ENCODE peak calls at places on chromosomes 3 and 15, in seven cellular contexts. One of them, this sample, is unnamed.
A peak's percentile ranks its signal among the peaks of the same experiment; 100 is the strongest.

GRCh38 chr3:190673157-190673556 is 159.3 kb downstream of the IL1RAP start:
- DNase-seq in tibial artery: no peak
- DNase-seq in PC-3: no peak
- DNase-seq in CD14-positive monocyte: no peak
- DNase-seq in Peyer's patch: no peak
- DNase-seq in A549: no peak
- DNase-seq in A673: peak; percentile 22
- DNase-seq in this sample: no peak

GRCh38 chr15:75036269-75036668 is 12.9 kb downstream of the PPCDC start:
- DNase-seq in PC-3: peak; percentile 83
- DNase-seq in tibial artery: no peak
- DNase-seq in CD14-positive monocyte: no peak
- DNase-seq in A673: no peak
- DNase-seq in A549: no peak
- DNase-seq in Peyer's patch: peak; percentile 78
- DNase-seq in this sample: no peak

GRCh38 chr3:159792070-159792469 is 196.6 kb upstream of the IL12A start:
- DNase-seq in Peyer's patch: no peak
- DNase-seq in CD14-positive monocyte: no peak
- DNase-seq in PC-3: no peak
- DNase-seq in tibial artery: no peak
- DNase-seq in A673: no peak
- DNase-seq in A549: no peak
- DNase-seq in this sample: no peak

GRCh38 chr15:67004142-67004541 is 61.3 kb upstream of the SMAD3 start:
- DNase-seq in A673: no peak
- DNase-seq in CD14-positive monocyte: no peak
- DNase-seq in Peyer's patch: no peak
- DNase-seq in A549: no peak
- DNase-seq in tibial artery: no peak
- DNase-seq in PC-3: no peak
- DNase-seq in this sample: no peak

GRCh38 chr15:28996289-28996688 is 110.5 kb downstream of the APBA2 start:
- DNase-seq in PC-3: no peak
- DNase-seq in A673: no peak
- DNase-seq in Peyer's patch: no peak
- DNase-seq in CD14-positive monocyte: no peak
- DNase-seq in A549: no peak
- DNase-seq in tibial artery: no peak
- DNase-seq in this sample: no peak

GRCh38 chr3:53243165-53243564 is 12.7 kb downstream of the TKT start:
- DNase-seq in Peyer's patch: no peak
- DNase-seq in PC-3: no peak
- DNase-seq in A673: peak; percentile 39
- DNase-seq in A549: no peak
- DNase-seq in CD14-positive monocyte: no peak
- DNase-seq in tibial artery: no peak
- DNase-seq in this sample: no peak

GRCh38 chr15:92018535-92019239 is 165.2 kb downstream of the SLCO3A1 start:
- DNase-seq in tibial artery: no peak
- DNase-seq in A673: no peak
- DNase-seq in A549: no peak
- DNase-seq in Peyer's patch: no peak
- DNase-seq in PC-3: no peak
- DNase-seq in CD14-positive monocyte: no peak
- DNase-seq in this sample: no peak

GRCh38 chr15:92393287-92393993 is at the start of gene ST8SIA2:
- DNase-seq in Peyer's patch: no peak
- DNase-seq in PC-3: no peak
- DNase-seq in A673: peak; percentile 39
- DNase-seq in CD14-positive monocyte: no peak
- DNase-seq in A549: no peak
- DNase-seq in tibial artery: no peak
- DNase-seq in this sample: no peak

GRCh38 chr3:184156522-184156955 is 1.4 kb downstream of the DVL3 start:
- DNase-seq in A673: peak; percentile 64
- DNase-seq in Peyer's patch: no peak
- DNase-seq in tibial artery: no peak
- DNase-seq in PC-3: no peak
- DNase-seq in A549: no peak
- DNase-seq in CD14-positive monocyte: no peak
- DNase-seq in this sample: no peak

GRCh38 chr15:48617619-48618018 is 27.9 kb downstream of the FBN1 start:
- DNase-seq in A549: no peak
- DNase-seq in CD14-positive monocyte: peak; percentile 48
- DNase-seq in Peyer's patch: peak; percentile 54
- DNase-seq in PC-3: no peak
- DNase-seq in A673: no peak
- DNase-seq in tibial artery: peak; percentile 48
- DNase-seq in this sample: no peak

GRCh38 chr3:42376397-42376798 is 34.0 kb downstream of the LYZL4 start:
- DNase-seq in A549: no peak
- DNase-seq in CD14-positive monocyte: no peak
- DNase-seq in PC-3: peak; percentile 95
- DNase-seq in Peyer's patch: no peak
- DNase-seq in A673: peak; percentile 28
- DNase-seq in tibial artery: peak; percentile 49
- DNase-seq in this sample: no peak

GRCh38 chr3:123640311-123641083 is 55.6 kb upstream of the HACD2 start:
- DNase-seq in Peyer's patch: peak; percentile 39
- DNase-seq in CD14-positive monocyte: no peak
- DNase-seq in PC-3: no peak
- DNase-seq in A549: no peak
- DNase-seq in A673: no peak
- DNase-seq in tibial artery: no peak
- DNase-seq in this sample: no peak

GRCh38 chr3:183114374-183114773 is 15.1 kb upstream of the MCCC1 start:
- DNase-seq in Peyer's patch: no peak
- DNase-seq in A673: no peak
- DNase-seq in CD14-positive monocyte: no peak
- DNase-seq in PC-3: no peak
- DNase-seq in A549: no peak
- DNase-seq in tibial artery: no peak
- DNase-seq in this sample: no peak

GRCh38 chr3:98971183-98971681 is 69.7 kb upstream of the DCBLD2 start:
- DNase-seq in PC-3: peak; percentile 98
- DNase-seq in A673: peak; percentile 81
- DNase-seq in A549: no peak
- DNase-seq in CD14-positive monocyte: no peak
- DNase-seq in tibial artery: no peak
- DNase-seq in Peyer's patch: no peak
- DNase-seq in this sample: no peak

GRCh38 chr15:22951381-22952280 is 28.5 kb downstream of the CYFIP1 start:
- DNase-seq in tibial artery: no peak
- DNase-seq in A673: no peak
- DNase-seq in Peyer's patch: no peak
- DNase-seq in A549: no peak
- DNase-seq in CD14-positive monocyte: no peak
- DNase-seq in PC-3: no peak
- DNase-seq in this sample: no peak

GRCh38 chr3:167380004-167380689 is at the start of gene ZBBX:
- DNase-seq in tibial artery: peak; percentile 78
- DNase-seq in CD14-positive monocyte: peak; percentile 88
- DNase-seq in PC-3: peak; percentile 94
- DNase-seq in Peyer's patch: peak; percentile 92
- DNase-seq in A673: peak; percentile 90
- DNase-seq in A549: peak; percentile 4
- DNase-seq in this sample: peak; percentile 79

GRCh38 chr15:91627473-91628309 is 225.8 kb upstream of the SLCO3A1 start:
- DNase-seq in Peyer's patch: no peak
- DNase-seq in tibial artery: no peak
- DNase-seq in A549: no peak
- DNase-seq in PC-3: no peak
- DNase-seq in A673: peak; percentile 44
- DNase-seq in CD14-positive monocyte: no peak
- DNase-seq in this sample: no peak

GRCh38 chr3:58696093-58696492 is 29.5 kb upstream of the FAM3D start:
- DNase-seq in CD14-positive monocyte: no peak
- DNase-seq in A549: no peak
- DNase-seq in Peyer's patch: no peak
- DNase-seq in A673: no peak
- DNase-seq in PC-3: no peak
- DNase-seq in tibial artery: no peak
- DNase-seq in this sample: no peak

GRCh38 chr3:124779751-124780191 is 49.5 kb downstream of the UMPS start:
- DNase-seq in A549: no peak
- DNase-seq in Peyer's patch: no peak
- DNase-seq in tibial artery: no peak
- DNase-seq in PC-3: no peak
- DNase-seq in CD14-positive monocyte: no peak
- DNase-seq in A673: no peak
- DNase-seq in this sample: no peak

GRCh38 chr3:160754855-160755747 is 930 bp upstream of the PPM1L start:
- DNase-seq in A673: peak; percentile 95
- DNase-seq in Peyer's patch: peak; percentile 97
- DNase-seq in PC-3: peak; percentile 96
- DNase-seq in tibial artery: peak; percentile 92
- DNase-seq in CD14-positive monocyte: peak; percentile 88
- DNase-seq in A549: peak; percentile 70
- DNase-seq in this sample: peak; percentile 79

GRCh38 chr3:178096955-178097354 is 439.3 kb upstream of the KCNMB2 start:
- DNase-seq in A673: no peak
- DNase-seq in A549: no peak
- DNase-seq in PC-3: no peak
- DNase-seq in tibial artery: no peak
- DNase-seq in Peyer's patch: no peak
- DNase-seq in CD14-positive monocyte: no peak
- DNase-seq in this sample: no peak

GRCh38 chr3:125591116-125591755 is 4.1 kb downstream of the OSBPL11 start:
- DNase-seq in CD14-positive monocyte: no peak
- DNase-seq in tibial artery: no peak
- DNase-seq in PC-3: no peak
- DNase-seq in Peyer's patch: no peak
- DNase-seq in A549: no peak
- DNase-seq in A673: no peak
- DNase-seq in this sample: no peak

GRCh38 chr15:24971052-24971451 is 16.3 kb downstream of the SNRPN start:
- DNase-seq in PC-3: no peak
- DNase-seq in tibial artery: no peak
- DNase-seq in Peyer's patch: no peak
- DNase-seq in A549: no peak
- DNase-seq in A673: no peak
- DNase-seq in CD14-positive monocyte: no peak
- DNase-seq in this sample: no peak

GRCh38 chr15:24977686-24978085 is 22.9 kb downstream of the SNRPN start:
- DNase-seq in A549: no peak
- DNase-seq in A673: no peak
- DNase-seq in Peyer's patch: no peak
- DNase-seq in CD14-positive monocyte: no peak
- DNase-seq in PC-3: no peak
- DNase-seq in tibial artery: no peak
- DNase-seq in this sample: no peak

GRCh38 chr15:24971772-24972171 is 17.0 kb downstream of the SNRPN start:
- DNase-seq in PC-3: no peak
- DNase-seq in tibial artery: no peak
- DNase-seq in CD14-positive monocyte: no peak
- DNase-seq in Peyer's patch: no peak
- DNase-seq in A549: no peak
- DNase-seq in A673: no peak
- DNase-seq in this sample: no peak

GRCh38 chr15:24976932-24977331 is 22.1 kb downstream of the SNRPN start:
- DNase-seq in PC-3: peak; percentile 76
- DNase-seq in A549: no peak
- DNase-seq in CD14-positive monocyte: no peak
- DNase-seq in Peyer's patch: no peak
- DNase-seq in A673: no peak
- DNase-seq in tibial artery: no peak
- DNase-seq in this sample: no peak
- TF ChIP-seq CTCF in PC-3: peak; percentile 37
- TF ChIP-seq CTCF in A549: no peak
- TF ChIP-seq CTCF in CD14-positive monocyte: no peak
- TF ChIP-seq CTCF in Peyer's patch: no peak
- TF ChIP-seq CTCF in A673: no peak
- TF ChIP-seq CTCF in tibial artery: no peak
- TF ChIP-seq CTCF in this sample: no peak

DNA sequence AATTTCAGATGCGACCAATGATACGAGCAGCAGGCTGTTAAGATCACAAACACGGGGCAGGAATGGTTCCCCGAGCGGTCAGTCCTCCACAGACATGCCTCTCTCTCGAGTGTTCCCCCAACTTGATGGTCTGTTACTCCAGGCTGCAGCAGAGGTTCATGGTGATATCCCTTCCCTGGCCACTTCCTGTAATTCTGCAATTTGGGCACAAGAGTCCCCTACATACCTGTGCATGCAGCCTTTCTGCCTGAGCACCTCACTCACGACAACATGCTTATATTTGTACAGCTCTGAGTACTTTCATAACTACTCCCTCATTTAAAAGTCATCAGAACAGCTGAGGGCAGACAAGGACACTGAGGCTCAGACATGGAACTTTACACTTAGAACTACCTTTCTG is 408.1 kb upstream of the NR2F2 start:
- DNase-seq in Peyer's patch: no peak
- DNase-seq in CD14-positive monocyte: no peak
- DNase-seq in A673: no peak
- DNase-seq in A549: no peak
- DNase-seq in tibial artery: no peak
- DNase-seq in PC-3: peak; percentile 47
- DNase-seq in this sample: no peak
- TF ChIP-seq CTCF in Peyer's patch: no peak
- TF ChIP-seq CTCF in CD14-positive monocyte: no peak
- TF ChIP-seq CTCF in A673: no peak
- TF ChIP-seq CTCF in A549: no peak
- TF ChIP-seq CTCF in tibial artery: no peak
- TF ChIP-seq CTCF in PC-3: peak; percentile 42
- TF ChIP-seq CTCF in this sample: no peak

GRCh38 chr3:170368921-170369320 is 11.4 kb downstream of the SKIL start:
- DNase-seq in PC-3: peak; percentile 30
- DNase-seq in tibial artery: no peak
- DNase-seq in Peyer's patch: no peak
- DNase-seq in CD14-positive monocyte: no peak
- DNase-seq in A673: no peak
- DNase-seq in A549: no peak
- DNase-seq in this sample: no peak
- TF ChIP-seq CTCF in PC-3: no peak
- TF ChIP-seq CTCF in tibial artery: no peak
- TF ChIP-seq CTCF in Peyer's patch: peak; percentile 30
- TF ChIP-seq CTCF in CD14-positive monocyte: peak; percentile 59
- TF ChIP-seq CTCF in A673: peak; percentile 53
- TF ChIP-seq CTCF in A549: peak; percentile 49
- TF ChIP-seq CTCF in this sample: no peak

GRCh38 chr3:55959681-55960080 is 472.6 kb upstream of the WNT5A start:
- DNase-seq in A673: no peak
- DNase-seq in A549: no peak
- DNase-seq in tibial artery: no peak
- DNase-seq in CD14-positive monocyte: no peak
- DNase-seq in Peyer's patch: no peak
- DNase-seq in PC-3: no peak
- DNase-seq in this sample: no peak

GRCh38 chr3:55966566-55966965 is 479.5 kb upstream of the WNT5A start:
- DNase-seq in A673: no peak
- DNase-seq in PC-3: no peak
- DNase-seq in CD14-positive monocyte: no peak
- DNase-seq in tibial artery: no peak
- DNase-seq in A549: no peak
- DNase-seq in Peyer's patch: no peak
- DNase-seq in this sample: no peak

GRCh38 chr3:55964491-55964980 is 477.4 kb upstream of the WNT5A start:
- DNase-seq in CD14-positive monocyte: no peak
- DNase-seq in A549: no peak
- DNase-seq in tibial artery: no peak
- DNase-seq in A673: no peak
- DNase-seq in PC-3: no peak
- DNase-seq in Peyer's patch: no peak
- DNase-seq in this sample: no peak

GRCh38 chr3:55965776-55966175 is 478.7 kb upstream of the WNT5A start:
- DNase-seq in Peyer's patch: no peak
- DNase-seq in CD14-positive monocyte: no peak
- DNase-seq in A549: no peak
- DNase-seq in PC-3: no peak
- DNase-seq in tibial artery: no peak
- DNase-seq in A673: no peak
- DNase-seq in this sample: no peak

GRCh38 chr3:55963611-55964010 is 476.5 kb upstream of the WNT5A start:
- DNase-seq in A673: no peak
- DNase-seq in Peyer's patch: no peak
- DNase-seq in PC-3: no peak
- DNase-seq in tibial artery: no peak
- DNase-seq in CD14-positive monocyte: no peak
- DNase-seq in A549: no peak
- DNase-seq in this sample: no peak
- TF ChIP-seq CTCF in A673: no peak
- TF ChIP-seq CTCF in Peyer's patch: no peak
- TF ChIP-seq CTCF in PC-3: no peak
- TF ChIP-seq CTCF in tibial artery: no peak
- TF ChIP-seq CTCF in CD14-positive monocyte: no peak
- TF ChIP-seq CTCF in A549: no peak
- TF ChIP-seq CTCF in this sample: no peak

This sample was measured in activated B cell treated with CpG ODN at 0.5 μM for 24 hours.